ENCODE peak calls at places on chromosomes 16 and 17, in ten cellular contexts. One of them, this sample, is unnamed. For H3K4me1, the result is how much of the 10 kb centered on the place peaks cover.

GRCh38 chr16:20774703-20775362 is 11.0 kb downstream of the ACSM3 start:
- DNase-seq in right cardiac atrium: peak
- DNase-seq in CD8-positive, alpha-beta T cell: peak
- DNase-seq in fibroblast of lung: peak
- DNase-seq in body of pancreas: peak
- DNase-seq in tibial artery: peak
- DNase-seq in cardiac muscle cell: peak
- DNase-seq in stomach: peak
- DNase-seq in Peyer's patch: peak
- DNase-seq in Karpas-422: peak
- DNase-seq in this sample: peak

GRCh38 chr16:57998484-57998883 is 2.0 kb downstream of the ZNF319 start:
- DNase-seq in right cardiac atrium: peak
- DNase-seq in Karpas-422: no peak
- DNase-seq in CD8-positive, alpha-beta T cell: peak
- DNase-seq in Peyer's patch: peak
- DNase-seq in tibial artery: no peak
- DNase-seq in stomach: peak
- DNase-seq in body of pancreas: no peak
- DNase-seq in cardiac muscle cell: peak
- DNase-seq in fibroblast of lung: peak
- DNase-seq in this sample: peak

GRCh38 chr17:65438708-65439294 is 122.6 kb downstream of the AXIN2 start:
- DNase-seq in Karpas-422: no peak
- DNase-seq in tibial artery: no peak
- DNase-seq in right cardiac atrium: no peak
- DNase-seq in stomach: no peak
- DNase-seq in fibroblast of lung: peak
- DNase-seq in Peyer's patch: no peak
- DNase-seq in cardiac muscle cell: no peak
- DNase-seq in CD8-positive, alpha-beta T cell: no peak
- DNase-seq in body of pancreas: no peak
- DNase-seq in this sample: no peak

GRCh38 chr16:17273142-17273561 is 197.6 kb downstream of the XYLT1 start:
- DNase-seq in cardiac muscle cell: peak
- DNase-seq in right cardiac atrium: no peak
- DNase-seq in body of pancreas: no peak
- DNase-seq in Karpas-422: no peak
- DNase-seq in fibroblast of lung: peak
- DNase-seq in stomach: no peak
- DNase-seq in CD8-positive, alpha-beta T cell: no peak
- DNase-seq in Peyer's patch: peak
- DNase-seq in tibial artery: peak
- DNase-seq in this sample: no peak

GRCh38 chr17:50258647-50259483 is 15.4 kb upstream of the TMEM92 start:
- DNase-seq in cardiac muscle cell: peak
- DNase-seq in fibroblast of lung: peak
- DNase-seq in body of pancreas: no peak
- DNase-seq in tibial artery: peak
- DNase-seq in CD8-positive, alpha-beta T cell: no peak
- DNase-seq in Peyer's patch: no peak
- DNase-seq in right cardiac atrium: no peak
- DNase-seq in stomach: no peak
- DNase-seq in Karpas-422: no peak
- DNase-seq in this sample: no peak

GRCh38 chr16:63061319-63061718 is 1025.1 kb upstream of the CDH8 start:
- DNase-seq in right cardiac atrium: peak
- DNase-seq in body of pancreas: no peak
- DNase-seq in CD8-positive, alpha-beta T cell: no peak
- DNase-seq in cardiac muscle cell: no peak
- DNase-seq in Karpas-422: no peak
- DNase-seq in Peyer's patch: no peak
- DNase-seq in stomach: no peak
- DNase-seq in fibroblast of lung: no peak
- DNase-seq in tibial artery: no peak
- DNase-seq in this sample: no peak

GRCh38 chr16:85207357-85207921 is 95.2 kb upstream of the CIBAR2 start:
- DNase-seq in CD8-positive, alpha-beta T cell: no peak
- DNase-seq in Karpas-422: no peak
- DNase-seq in right cardiac atrium: peak
- DNase-seq in body of pancreas: no peak
- DNase-seq in fibroblast of lung: peak
- DNase-seq in cardiac muscle cell: no peak
- DNase-seq in stomach: no peak
- DNase-seq in Peyer's patch: no peak
- DNase-seq in tibial artery: no peak
- DNase-seq in this sample: no peak

GRCh38 chr17:44972953-44973352 is 4.8 kb upstream of the C1QL1 start:
- DNase-seq in cardiac muscle cell: peak
- DNase-seq in body of pancreas: no peak
- DNase-seq in stomach: no peak
- DNase-seq in Peyer's patch: no peak
- DNase-seq in Karpas-422: no peak
- DNase-seq in fibroblast of lung: peak
- DNase-seq in tibial artery: no peak
- DNase-seq in CD8-positive, alpha-beta T cell: no peak
- DNase-seq in right cardiac atrium: no peak
- DNase-seq in this sample: no peak

GRCh38 chr17:34542700-34543336 is 36.6 kb upstream of the TMEM132E start:
- DNase-seq in right cardiac atrium: no peak
- DNase-seq in stomach: peak
- DNase-seq in cardiac muscle cell: peak
- DNase-seq in body of pancreas: peak
- DNase-seq in Peyer's patch: peak
- DNase-seq in fibroblast of lung: peak
- DNase-seq in tibial artery: no peak
- DNase-seq in Karpas-422: peak
- DNase-seq in CD8-positive, alpha-beta T cell: peak
- DNase-seq in this sample: peak

GRCh38 chr17:29616300-29617048 is 6.2 kb downstream of the CORO6 start:
- DNase-seq in CD8-positive, alpha-beta T cell: no peak
- DNase-seq in fibroblast of lung: no peak
- DNase-seq in Peyer's patch: no peak
- DNase-seq in right cardiac atrium: peak
- DNase-seq in cardiac muscle cell: no peak
- DNase-seq in stomach: no peak
- DNase-seq in tibial artery: no peak
- DNase-seq in Karpas-422: no peak
- DNase-seq in body of pancreas: no peak
- DNase-seq in this sample: no peak

GRCh38 chr17:29618272-29619065 is 4.2 kb downstream of the CORO6 start:
- DNase-seq in CD8-positive, alpha-beta T cell: no peak
- DNase-seq in Peyer's patch: no peak
- DNase-seq in tibial artery: no peak
- DNase-seq in Karpas-422: no peak
- DNase-seq in right cardiac atrium: no peak
- DNase-seq in fibroblast of lung: no peak
- DNase-seq in cardiac muscle cell: no peak
- DNase-seq in stomach: no peak
- DNase-seq in body of pancreas: no peak
- DNase-seq in this sample: no peak

GRCh38 chr17:29615492-29616299 is 7.0 kb downstream of the CORO6 start:
- DNase-seq in right cardiac atrium: peak
- DNase-seq in Peyer's patch: peak
- DNase-seq in body of pancreas: peak
- DNase-seq in stomach: peak
- DNase-seq in cardiac muscle cell: peak
- DNase-seq in fibroblast of lung: peak
- DNase-seq in tibial artery: peak
- DNase-seq in CD8-positive, alpha-beta T cell: peak
- DNase-seq in Karpas-422: peak
- DNase-seq in this sample: peak

GRCh38 chr17:29617481-29618271 is 5.0 kb downstream of the CORO6 start:
- DNase-seq in CD8-positive, alpha-beta T cell: peak
- DNase-seq in Karpas-422: peak
- DNase-seq in fibroblast of lung: peak
- DNase-seq in Peyer's patch: peak
- DNase-seq in right cardiac atrium: peak
- DNase-seq in cardiac muscle cell: peak
- DNase-seq in stomach: peak
- DNase-seq in tibial artery: no peak
- DNase-seq in body of pancreas: peak
- DNase-seq in this sample: peak

GRCh38 chr17:29617125-29617480 is 5.6 kb downstream of the CORO6 start:
- DNase-seq in Peyer's patch: peak
- DNase-seq in CD8-positive, alpha-beta T cell: peak
- DNase-seq in body of pancreas: peak
- DNase-seq in fibroblast of lung: peak
- DNase-seq in Karpas-422: peak
- DNase-seq in cardiac muscle cell: peak
- DNase-seq in tibial artery: peak
- DNase-seq in stomach: peak
- DNase-seq in right cardiac atrium: peak
- DNase-seq in this sample: peak
- H3K27ac ChIP-seq in Peyer's patch: no peak
- H3K27ac ChIP-seq in CD8-positive, alpha-beta T cell: peak
- H3K27ac ChIP-seq in body of pancreas: no peak
- H3K27ac ChIP-seq in fibroblast of lung: no peak
- H3K27ac ChIP-seq in Karpas-422: peak
- H3K27ac ChIP-seq in cardiac muscle cell: no peak
- H3K27ac ChIP-seq in tibial artery: no peak
- H3K27ac ChIP-seq in stomach: peak
- H3K27ac ChIP-seq in right cardiac atrium: no peak
- H3K27ac ChIP-seq in this sample: peak

GRCh38 chr17:81563861-81564586 is 11.9 kb upstream of the FAAP100 start:
- DNase-seq in CD8-positive, alpha-beta T cell: no peak
- DNase-seq in fibroblast of lung: peak
- DNase-seq in right cardiac atrium: no peak
- DNase-seq in Peyer's patch: no peak
- DNase-seq in body of pancreas: no peak
- DNase-seq in stomach: no peak
- DNase-seq in Karpas-422: no peak
- DNase-seq in cardiac muscle cell: peak
- DNase-seq in tibial artery: no peak
- DNase-seq in this sample: no peak
- H3K4me1 ChIP-seq in CD8-positive, alpha-beta T cell: under half
- H3K4me1 ChIP-seq in fibroblast of lung: under half
- H3K4me1 ChIP-seq in right cardiac atrium: under half
- H3K4me1 ChIP-seq in Peyer's patch: under half
- H3K4me1 ChIP-seq in body of pancreas: under half
- H3K4me1 ChIP-seq in stomach: under half
- H3K4me1 ChIP-seq in Karpas-422: under half
- H3K4me1 ChIP-seq in cardiac muscle cell: under half
- H3K4me1 ChIP-seq in tibial artery: under half
- H3K4me1 ChIP-seq in this sample: under half

GRCh38 chr17:69565447-69565846 is 150.9 kb downstream of the MAP2K6 start:
- DNase-seq in Karpas-422: no peak
- DNase-seq in body of pancreas: no peak
- DNase-seq in stomach: no peak
- DNase-seq in right cardiac atrium: no peak
- DNase-seq in CD8-positive, alpha-beta T cell: no peak
- DNase-seq in Peyer's patch: no peak
- DNase-seq in tibial artery: no peak
- DNase-seq in cardiac muscle cell: no peak
- DNase-seq in fibroblast of lung: no peak
- DNase-seq in this sample: no peak

GRCh38 chr17:69557339-69557738 is 142.8 kb downstream of the MAP2K6 start:
- DNase-seq in stomach: no peak
- DNase-seq in CD8-positive, alpha-beta T cell: no peak
- DNase-seq in body of pancreas: no peak
- DNase-seq in Peyer's patch: no peak
- DNase-seq in Karpas-422: no peak
- DNase-seq in cardiac muscle cell: no peak
- DNase-seq in tibial artery: no peak
- DNase-seq in right cardiac atrium: no peak
- DNase-seq in fibroblast of lung: no peak
- DNase-seq in this sample: no peak

GRCh38 chr17:69560987-69561441 is 146.5 kb downstream of the MAP2K6 start:
- DNase-seq in fibroblast of lung: no peak
- DNase-seq in CD8-positive, alpha-beta T cell: no peak
- DNase-seq in cardiac muscle cell: no peak
- DNase-seq in right cardiac atrium: no peak
- DNase-seq in stomach: no peak
- DNase-seq in body of pancreas: no peak
- DNase-seq in tibial artery: peak
- DNase-seq in Karpas-422: no peak
- DNase-seq in Peyer's patch: no peak
- DNase-seq in this sample: no peak

GRCh38 chr17:69558796-69559195 is 144.3 kb downstream of the MAP2K6 start:
- DNase-seq in right cardiac atrium: no peak
- DNase-seq in tibial artery: no peak
- DNase-seq in Karpas-422: no peak
- DNase-seq in Peyer's patch: no peak
- DNase-seq in body of pancreas: no peak
- DNase-seq in stomach: no peak
- DNase-seq in CD8-positive, alpha-beta T cell: no peak
- DNase-seq in fibroblast of lung: no peak
- DNase-seq in cardiac muscle cell: no peak
- DNase-seq in this sample: no peak

DNA sequence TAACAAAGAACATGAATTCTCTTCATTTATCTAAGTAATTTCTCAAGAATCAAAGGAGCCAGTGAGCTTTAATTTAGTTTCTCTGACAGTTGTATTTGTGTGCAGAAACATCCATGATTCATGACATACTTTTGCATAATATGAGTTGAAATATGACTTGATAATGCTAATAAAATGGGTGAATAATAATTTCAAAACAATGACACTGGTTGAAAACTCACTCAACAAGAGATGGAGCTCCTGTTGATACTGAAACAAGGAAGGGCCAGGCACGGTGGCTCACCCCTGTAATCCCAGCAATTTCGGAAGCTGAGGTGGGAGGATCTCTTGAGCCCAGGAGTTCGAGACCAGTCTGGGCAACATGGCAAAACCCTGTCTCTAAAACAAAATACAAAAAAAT is 147.0 kb downstream of the MAP2K6 start:
- DNase-seq in Karpas-422: no peak
- DNase-seq in body of pancreas: no peak
- DNase-seq in fibroblast of lung: no peak
- DNase-seq in tibial artery: no peak
- DNase-seq in Peyer's patch: no peak
- DNase-seq in cardiac muscle cell: no peak
- DNase-seq in right cardiac atrium: no peak
- DNase-seq in CD8-positive, alpha-beta T cell: no peak
- DNase-seq in stomach: no peak
- DNase-seq in this sample: no peak
- H3K27ac ChIP-seq in Karpas-422: no peak
- H3K27ac ChIP-seq in body of pancreas: no peak
- H3K27ac ChIP-seq in fibroblast of lung: no peak
- H3K27ac ChIP-seq in tibial artery: no peak
- H3K27ac ChIP-seq in Peyer's patch: no peak
- H3K27ac ChIP-seq in cardiac muscle cell: no peak
- H3K27ac ChIP-seq in right cardiac atrium: no peak
- H3K27ac ChIP-seq in CD8-positive, alpha-beta T cell: no peak
- H3K27ac ChIP-seq in stomach: no peak
- H3K27ac ChIP-seq in this sample: no peak

GRCh38 chr17:28338056-28338768 is 2.7 kb downstream of the TNFAIP1 start:
- DNase-seq in right cardiac atrium: no peak
- DNase-seq in cardiac muscle cell: peak
- DNase-seq in CD8-positive, alpha-beta T cell: no peak
- DNase-seq in fibroblast of lung: peak
- DNase-seq in Peyer's patch: no peak
- DNase-seq in tibial artery: no peak
- DNase-seq in body of pancreas: no peak
- DNase-seq in stomach: no peak
- DNase-seq in Karpas-422: no peak
- DNase-seq in this sample: no peak
- H3K4me1 ChIP-seq in right cardiac atrium: under half
- H3K4me1 ChIP-seq in cardiac muscle cell: under half
- H3K4me1 ChIP-seq in CD8-positive, alpha-beta T cell: under half
- H3K4me1 ChIP-seq in fibroblast of lung: under half
- H3K4me1 ChIP-seq in Peyer's patch: under half
- H3K4me1 ChIP-seq in tibial artery: under half
- H3K4me1 ChIP-seq in body of pancreas: under half
- H3K4me1 ChIP-seq in stomach: under half
- H3K4me1 ChIP-seq in Karpas-422: under half
- H3K4me1 ChIP-seq in this sample: under half

This sample was measured in CD4-positive, alpha-beta memory T cell.